ENCODE peak calls at places on chromosomes 12 and 14, in ten cellular contexts. B is body of pancreas; L is naive thymus-derived CD4-positive, alpha-beta T cell; R is brain microvascular endothelial cell; T is Panc1; F is tibial artery; H is stomach; I is Peyer's patch; O is CD8-positive, alpha-beta memory T cell; P is OCI-LY7. J is an unnamed sample.

GRCh38 chr14:60658909-60659585 is 9.8 kb upstream of the SIX1 start:
- DNase-seq in T (no peak), I (no peak), L (no peak), O (no peak), P (peak; percentile 13), R (no peak), F (no peak), H (no peak), B (no peak), J (no peak)

GRCh38 chr14:34462132-34462893 is at the start of gene SPTSSA:
- DNase-seq in T (no peak), H (peak; percentile 92), P (peak; percentile 92), O (peak; percentile 78), B (peak; percentile 91), F (peak; percentile 97), I (peak; percentile 85), L (peak; percentile 61), R (peak; percentile 84), J (peak; percentile 81)

GRCh38 chr12:45231515-45232145 is 15.7 kb downstream of the ANO6 start:
- DNase-seq in P (no peak), F (no peak), I (no peak), B (no peak), T (no peak), R (peak; percentile 27), L (no peak), O (no peak), H (no peak), J (no peak)

GRCh38 chr12:47408171-47408871 is 297.5 kb downstream of the RPAP3 start:
- DNase-seq in F (no peak), L (no peak), O (peak; percentile 38), T (no peak), B (peak; percentile 48), P (peak; percentile 81), I (peak; percentile 63), R (no peak), H (no peak), J (peak; percentile 73)

GRCh38 chr12:75476076-75476475 is 4.5 kb upstream of the GLIPR1 start:
- DNase-seq in R (no peak), H (no peak), B (no peak), I (no peak), L (no peak), P (no peak), T (no peak), O (no peak), F (no peak), J (no peak)

GRCh38 chr14:35268946-35269345 is 23.2 kb upstream of the PSMA6 start:
- DNase-seq in T (no peak), B (no peak), O (no peak), L (no peak), H (no peak), P (no peak), R (no peak), F (no peak), I (no peak), J (no peak)

GRCh38 chr12:123150273-123150803 is 552 bp downstream of the PITPNM2 start:
- DNase-seq in H (no peak), L (no peak), P (no peak), F (peak; percentile 70), O (no peak), R (no peak), T (no peak), I (no peak), B (peak; percentile 33), J (peak; percentile 3)

GRCh38 chr14:102485693-102486512 is 23.7 kb downstream of the ANKRD9 start:
- DNase-seq in P (no peak), I (no peak), R (no peak), T (no peak), L (no peak), F (no peak), H (no peak), B (no peak), O (no peak), J (no peak)

GRCh38 chr12:96502477-96502876 is 13.1 kb downstream of the CFAP54 start:
- DNase-seq in T (no peak), B (no peak), R (no peak), F (no peak), H (no peak), I (no peak), O (no peak), P (no peak), L (no peak), J (peak; percentile 55)

GRCh38 chr12:95608252-95609033 is 57.2 kb upstream of the USP44 start:
- DNase-seq in I (no peak), T (peak; percentile 72), L (no peak), O (no peak), B (peak; percentile 93), P (no peak), F (peak; percentile 81), H (peak; percentile 85), R (peak; percentile 83), J (no peak)

DNA sequence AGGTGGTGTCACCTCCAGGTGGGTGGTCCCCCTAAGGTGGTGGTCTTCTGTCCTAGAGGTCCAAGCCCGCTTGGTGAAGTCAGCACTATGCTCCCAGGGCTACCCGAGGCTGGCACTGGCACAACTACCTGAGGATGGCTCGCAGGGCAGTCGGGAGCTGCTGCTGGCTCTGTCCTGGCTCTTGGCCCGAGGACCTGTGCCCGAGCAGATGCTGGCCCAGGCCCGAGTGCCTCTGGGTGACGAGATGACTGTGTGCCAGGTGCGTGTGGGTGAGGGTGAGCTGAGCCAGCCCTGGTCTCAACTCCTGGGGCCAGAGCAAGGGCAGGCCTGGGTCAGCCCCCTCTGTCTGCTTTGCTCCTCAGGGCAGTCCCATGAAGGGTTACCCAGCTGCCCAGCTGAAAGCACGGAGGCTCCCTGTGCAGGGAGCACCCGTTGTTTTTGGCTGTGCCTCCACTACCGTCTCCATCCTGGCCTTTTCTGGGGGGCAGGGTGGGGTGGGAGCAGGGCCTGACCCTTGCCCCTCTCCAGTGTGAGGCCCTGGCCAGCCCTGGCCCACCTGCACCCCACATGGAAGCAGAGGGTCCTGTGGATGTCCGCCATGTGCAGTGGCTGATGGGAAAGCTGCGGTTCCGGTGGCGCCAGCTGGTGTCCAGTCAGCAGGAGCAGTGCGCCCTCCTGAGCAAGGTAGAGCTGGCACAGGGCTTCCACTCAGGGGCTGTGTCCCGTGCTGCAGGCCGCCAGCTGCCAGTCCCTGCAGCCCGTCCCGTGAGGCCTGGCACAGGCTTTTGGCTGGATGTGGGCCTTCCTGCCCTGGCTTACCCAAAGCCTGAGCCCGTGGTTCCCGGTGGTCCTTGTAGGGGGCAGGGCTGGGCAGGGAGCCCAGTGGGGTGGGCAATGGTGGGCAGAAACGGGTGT is 1.3 kb downstream of the TEDC1 start:
- DNase-seq in L (no peak), F (peak; percentile 74), T (no peak), H (no peak), P (no peak), B (no peak), O (no peak), R (no peak), I (no peak), J (no peak)
- H3K4me3 ChIP-seq in L (peak overlapping the region; percentile 71), F (peak overlapping the region; percentile 62), T (peak overlapping the region; percentile 58), H (peak overlapping the region; percentile 91), P (peak overlapping the region; percentile 96), B (no peak overlapping the region), O (peak overlapping the region; percentile 58), R (no peak overlapping the region), I (no peak overlapping the region), J (no peak overlapping the region)

GRCh38 chr12:109447482-109447881 is 29.6 kb downstream of the KCTD10 start:
- DNase-seq in O (no peak), L (no peak), T (no peak), H (no peak), I (no peak), F (no peak), B (no peak), P (no peak), R (no peak), J (no peak)

GRCh38 chr12:109445224-109445623 is 31.9 kb downstream of the KCTD10 start:
- DNase-seq in B (no peak), R (peak; percentile 14), T (no peak), L (no peak), F (no peak), H (no peak), I (no peak), P (no peak), O (no peak), J (no peak)

GRCh38 chr12:109443794-109444193 is 33.3 kb downstream of the KCTD10 start:
- DNase-seq in O (no peak), L (no peak), F (no peak), R (no peak), I (no peak), H (no peak), P (no peak), T (no peak), B (no peak), J (no peak)

GRCh38 chr12:109446869-109447268 is 30.2 kb downstream of the KCTD10 start:
- DNase-seq in I (no peak), L (no peak), F (no peak), T (no peak), O (no peak), R (no peak), B (no peak), P (no peak), H (no peak), J (no peak)

DNA sequence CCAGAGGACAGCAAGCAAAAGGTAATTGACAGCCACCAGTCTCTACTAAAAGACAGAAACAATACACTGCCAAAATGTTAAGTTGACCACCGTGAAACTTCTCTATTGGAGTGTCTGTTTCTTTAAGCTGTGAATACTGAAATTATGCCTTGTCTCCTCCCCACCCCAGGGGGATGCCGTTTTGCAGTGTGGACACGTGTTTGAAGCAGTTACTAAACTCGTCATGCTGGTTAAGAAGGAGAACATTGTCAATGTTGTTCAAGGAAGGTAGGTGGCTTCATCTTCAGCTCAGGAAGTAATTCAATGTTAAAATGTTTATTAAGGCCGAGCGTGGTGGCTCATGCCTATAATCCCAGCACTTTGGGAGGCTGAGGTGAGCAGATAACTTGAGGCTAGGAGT is 32.8 kb downstream of the KCTD10 start:
- DNase-seq in L (no peak), F (no peak), O (no peak), T (no peak), P (no peak), I (no peak), H (no peak), R (no peak), B (no peak), J (no peak)
- H3K27ac ChIP-seq in L (no peak overlapping the region), F (no peak overlapping the region), O (no peak overlapping the region), T (no peak overlapping the region), P (no peak overlapping the region), I (no peak overlapping the region), H (no peak overlapping the region), R (no peak overlapping the region), B (no peak overlapping the region), J (no peak overlapping the region)

GRCh38 chr12:121227294-121227693 is 17.4 kb downstream of the P2RX4 start:
- DNase-seq in H (peak; percentile 90), B (peak; percentile 92), R (no peak), F (no peak), T (no peak), I (peak; percentile 36), L (no peak), O (no peak), P (peak; percentile 68), J (no peak)
- H3K4me3 ChIP-seq in H (no peak overlapping the region), B (no peak overlapping the region), R (no peak overlapping the region), F (no peak overlapping the region), T (no peak overlapping the region), I (no peak overlapping the region), L (no peak overlapping the region), O (no peak overlapping the region), P (no peak overlapping the region), J (no peak overlapping the region)

DNA sequence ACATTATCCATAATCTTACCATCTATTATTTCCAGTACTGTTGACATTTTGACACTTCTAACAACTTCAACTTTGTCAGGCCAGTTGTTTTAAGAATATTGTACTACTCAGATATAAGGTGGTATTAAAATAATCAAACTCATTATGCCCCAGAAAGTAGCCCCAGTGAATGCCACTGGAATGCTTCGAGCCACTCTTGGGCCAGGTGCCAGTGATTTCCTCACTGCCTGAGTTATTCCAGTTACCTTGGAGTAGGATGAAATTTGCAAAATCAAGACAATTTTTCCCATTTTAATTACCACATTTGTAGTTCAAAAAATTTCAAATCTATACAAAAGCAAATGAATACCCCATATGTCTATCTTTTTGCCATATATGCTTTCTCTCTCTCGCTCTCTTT is 9.2 kb downstream of the CIPC start:
- DNase-seq in H (no peak), P (no peak), I (no peak), L (no peak), F (no peak), B (no peak), R (no peak), T (no peak), O (no peak), J (no peak)
- H3K27ac ChIP-seq in H (no peak overlapping the region), P (no peak overlapping the region), I (no peak overlapping the region), L (no peak overlapping the region), F (no peak overlapping the region), B (no peak overlapping the region), R (no peak overlapping the region), T (no peak overlapping the region), O (no peak overlapping the region), J (no peak overlapping the region)